ENCODE peak calls at places on chromosomes 16 and 17, in seven cellular contexts. H is CD4-positive, alpha-beta memory T cell; V is tibial nerve; P is AG04450; J is ascending aorta; X is adrenal gland; T is left ventricle myocardium inferior. B is an unnamed sample.

GRCh38 chr17:67491009-67491677 is 114.1 kb downstream of the PITPNC1 start:
- DNase-seq in T (peak; percentile 92), P (peak; percentile 93), X (peak; percentile 92), J (peak; percentile 90), V (peak; percentile 76), H (no peak), B (peak; percentile 43)

GRCh38 chr16:2086812-2087425 is 39.1 kb downstream of the TSC2 start:
- DNase-seq in T (no peak), H (no peak), J (no peak), X (no peak), V (no peak), P (no peak), B (no peak)

GRCh38 chr16:10820546-10820945 is 2.0 kb upstream of the TVP23A start:
- DNase-seq in V (no peak), P (no peak), T (no peak), X (no peak), J (no peak), H (no peak), B (no peak)

GRCh38 chr16:3094289-3095027 is 4.6 kb downstream of the ZSCAN10 start:
- DNase-seq in H (peak; percentile 66), V (no peak), T (no peak), P (no peak), X (no peak), J (no peak), B (peak; percentile 39)

GRCh38 chr17:6712058-6712853 is 913 bp downstream of the SLC13A5 start:
- DNase-seq in H (no peak), J (peak; percentile 49), T (no peak), X (no peak), V (no peak), P (no peak), B (no peak)

GRCh38 chr16:11407047-11407982 is 62.1 kb downstream of the RMI2 start:
- DNase-seq in V (peak; percentile 53), X (peak; percentile 72), J (peak; percentile 91), H (peak; percentile 73), T (no peak), P (peak; percentile 39), B (peak; percentile 83)

GRCh38 chr17:39949028-39949427 is 13.8 kb upstream of the GSDMA start:
- DNase-seq in P (no peak), X (no peak), H (no peak), J (no peak), T (no peak), V (no peak), B (no peak)

GRCh38 chr17:65064452-65065019 is 8.0 kb upstream of the GNA13 start:
- DNase-seq in H (no peak), P (peak; percentile 61), T (no peak), X (no peak), J (no peak), V (no peak), B (no peak)

GRCh38 chr16:77767211-77767610 is 21.2 kb upstream of the VAT1L start:
- DNase-seq in P (no peak), T (no peak), V (no peak), X (no peak), J (no peak), H (no peak), B (no peak)

DNA sequence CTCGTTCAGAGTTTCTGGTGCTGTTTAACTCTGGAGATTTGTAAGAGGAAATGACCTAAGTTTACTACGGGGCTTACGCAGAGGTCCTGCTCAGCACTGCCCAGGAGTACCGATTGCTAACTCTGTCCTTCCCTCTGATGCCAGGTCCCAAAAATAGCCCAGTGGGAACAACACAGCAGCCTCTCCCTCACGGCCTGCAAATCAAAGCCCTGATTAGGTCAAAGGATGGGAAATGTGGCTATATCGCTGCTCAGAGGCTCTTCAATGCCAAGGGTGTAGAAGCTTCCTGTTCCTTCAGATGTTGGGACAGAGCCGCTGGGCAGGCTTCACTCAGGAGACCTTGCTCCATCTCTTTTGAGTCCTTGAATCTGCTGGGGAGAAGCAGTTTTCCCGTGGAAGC is 174.2 kb upstream of the KCNJ16 start:
- DNase-seq in T (no peak), J (peak; percentile 71), P (no peak), H (no peak), V (no peak), X (no peak), B (no peak)
- H3K27ac ChIP-seq in T (peak overlapping the region; percentile 69), J (no peak overlapping the region), P (no peak overlapping the region), H (no peak overlapping the region), V (no peak overlapping the region), X (no peak overlapping the region), B (no peak overlapping the region)

DNA sequence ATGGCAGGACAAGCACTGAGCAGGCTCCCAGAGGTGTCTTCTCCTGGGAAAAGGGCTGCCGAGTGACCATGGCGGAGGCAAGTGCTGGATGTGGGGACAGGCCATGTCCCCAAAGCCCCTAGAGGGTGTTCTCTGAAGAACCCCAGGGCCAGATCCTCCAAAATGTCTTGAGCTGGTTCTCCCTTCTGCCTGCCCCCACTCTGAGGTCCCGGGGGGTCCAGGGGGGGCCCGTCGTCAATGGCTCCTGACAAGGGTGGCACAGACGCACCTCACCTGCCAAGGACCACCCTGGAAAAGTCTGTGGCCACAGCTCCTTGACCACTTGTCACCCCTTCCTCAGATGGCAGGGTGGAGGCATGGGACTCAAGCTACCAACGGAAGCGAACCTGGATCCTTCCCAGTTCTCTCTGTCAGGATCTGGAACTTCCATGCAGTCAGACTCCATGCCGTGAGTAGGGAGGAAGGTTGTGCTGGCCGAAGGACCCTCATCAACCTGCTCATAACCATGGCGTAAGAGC is 2.3 kb upstream of the MYO1C start:
- DNase-seq in X (no peak), T (no peak), P (no peak), V (no peak), J (no peak), H (no peak), B (no peak)
- H3K27ac ChIP-seq in X (peak overlapping the region; percentile 95), T (peak overlapping the region; percentile 98), P (no peak overlapping the region), V (peak overlapping the region; percentile 99), J (peak overlapping the region; percentile 99), H (no peak overlapping the region), B (no peak overlapping the region)

GRCh38 chr16:16186820-16187219 is 36.5 kb downstream of the ABCC6 start:
- DNase-seq in T (no peak), X (no peak), J (no peak), H (no peak), P (no peak), V (no peak), B (no peak)

GRCh38 chr16:16191493-16192167 is 31.7 kb downstream of the ABCC6 start:
- DNase-seq in V (no peak), P (no peak), X (no peak), T (no peak), H (no peak), J (no peak), B (no peak)

GRCh38 chr16:16189842-16190241 is 33.5 kb downstream of the ABCC6 start:
- DNase-seq in V (no peak), J (no peak), T (no peak), H (no peak), P (no peak), X (no peak), B (no peak)

GRCh38 chr16:16190546-16190945 is 32.7 kb downstream of the ABCC6 start:
- DNase-seq in X (no peak), T (no peak), P (no peak), H (no peak), J (no peak), V (no peak), B (no peak)

GRCh38 chr16:16188827-16189226 is 34.5 kb downstream of the ABCC6 start:
- DNase-seq in V (no peak), H (no peak), X (no peak), T (no peak), J (no peak), P (no peak), B (no peak)
- H3K27ac ChIP-seq in V (no peak overlapping the region), H (no peak overlapping the region), X (no peak overlapping the region), T (no peak overlapping the region), J (no peak overlapping the region), P (no peak overlapping the region), B (no peak overlapping the region)

GRCh38 chr17:78736526-78737079 is 45.5 kb downstream of the CYTH1 start:
- DNase-seq in V (peak; percentile 49), X (no peak), P (no peak), J (peak; percentile 83), H (peak; percentile 78), T (peak; percentile 79), B (peak; percentile 91)
- H3K27ac ChIP-seq in V (peak overlapping the region; percentile 87), X (peak overlapping the region; percentile 66), P (no peak overlapping the region), J (peak overlapping the region; percentile 72), H (peak overlapping the region; percentile 82), T (peak overlapping the region; percentile 91), B (peak overlapping the region; percentile 82)

DNA sequence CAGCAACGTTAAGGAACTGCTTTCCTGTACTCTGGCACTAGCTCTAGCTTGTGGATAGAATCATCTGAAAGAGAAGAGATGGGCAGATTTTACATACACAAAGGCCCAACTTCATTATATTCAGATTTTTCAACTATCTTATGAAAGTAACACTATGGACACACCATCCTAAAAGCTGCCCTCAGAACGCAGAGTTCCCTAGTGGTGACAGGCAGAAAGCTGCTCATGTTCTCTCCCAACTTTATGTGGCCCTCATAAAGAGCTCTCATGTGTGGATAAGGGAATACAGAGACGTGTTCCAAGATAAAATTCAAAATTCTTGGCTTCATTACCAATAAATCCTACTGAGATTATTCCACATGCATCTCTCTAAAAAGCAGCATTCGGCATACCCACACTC is 1.5 kb downstream of the CFAP20 start:
- DNase-seq in H (peak; percentile 8), V (no peak), P (no peak), J (no peak), X (no peak), T (no peak), B (peak; percentile 29)
- H3K27ac ChIP-seq in H (peak overlapping the region; percentile 82), V (peak overlapping the region; percentile 94), P (peak overlapping the region; percentile 42), J (peak overlapping the region; percentile 47), X (peak overlapping the region; percentile 87), T (peak overlapping the region; percentile 96), B (peak overlapping the region; percentile 92)

B was measured in Peyer's patch.